ENCODE peak calls at places on chromosomes 12 and 14, in seven cellular contexts. A, J, L, N, I, K and M are unnamed samples.
A peak's percentile ranks its signal among the peaks of the same experiment; 100 is the strongest.

GRCh38 chr14:30445394-30445793 is 113.6 kb upstream of the G2E3 start:
- DNase-seq in N (no peak), J (no peak), K (no peak), A (no peak), I (no peak), L (no peak), M (no peak)

GRCh38 chr12:60920841-60921495 is 1325.1 kb downstream of the SLC16A7 start:
- DNase-seq in A (no peak), L (no peak), I (no peak), K (no peak), J (no peak), N (no peak), M (no peak)

GRCh38 chr12:65634061-65634460 is 190.2 kb upstream of the HMGA2 start:
- DNase-seq in N (no peak), L (no peak), A (no peak), K (no peak), J (no peak), I (no peak), M (no peak)

GRCh38 chr12:93098077-93098476 is 169.0 kb upstream of the EEA1 start:
- DNase-seq in A (peak; percentile 51), J (peak; percentile 51), L (peak; percentile 73), I (no peak), N (peak; percentile 45), K (no peak), M (peak; percentile 55)

GRCh38 chr12:113366827-113367226 is 8.4 kb downstream of the PLBD2 start:
- DNase-seq in A (no peak), L (no peak), I (no peak), K (no peak), J (peak; percentile 12), N (no peak), M (no peak)

GRCh38 chr12:116060765-116061164 is 216.7 kb downstream of the MED13L start:
- DNase-seq in J (no peak), K (no peak), A (no peak), N (peak; percentile 23), I (no peak), L (no peak), M (no peak)

GRCh38 chr12:120979862-120980696 is 1.7 kb downstream of the HNF1A start:
- DNase-seq in L (no peak), I (no peak), K (no peak), N (no peak), A (no peak), J (no peak), M (peak; percentile 96)

GRCh38 chr14:40312296-40312695 is 880.1 kb upstream of the FBXO33 start:
- DNase-seq in N (no peak), K (no peak), L (no peak), I (no peak), J (no peak), A (no peak), M (no peak)